ENCODE peak calls at places on chromosomes 12 and 14, in four cellular contexts. Z is heart left ventricle, J is breast epithelium, Q is endothelial cell of umbilical vein. K is an unnamed sample. For H3K4me1, the result is how much of the 10 kb centered on the place peaks cover.

GRCh38 chr14:34496679-34497513 is 34.9 kb upstream of the SPTSSA start:
- DNase-seq in Q (peak), J (peak), Z (peak), K (peak)

GRCh38 chr14:104250175-104250574 is 111.8 kb downstream of the KIF26A start:
- DNase-seq in Q (no peak), J (no peak), Z (no peak), K (no peak)

GRCh38 chr14:97129639-97130038 is 332.5 kb downstream of the VRK1 start:
- DNase-seq in J (no peak), Q (no peak), Z (no peak), K (no peak)

GRCh38 chr14:97411938-97412612 is 614.9 kb downstream of the VRK1 start:
- DNase-seq in Z (no peak), Q (no peak), J (no peak), K (no peak)

GRCh38 chr14:54108481-54109471 is 152.2 kb upstream of the BMP4 start:
- DNase-seq in Q (peak), J (no peak), Z (no peak), K (no peak)

GRCh38 chr14:83779266-83779665 is 1750.7 kb upstream of the FLRT2 start:
- DNase-seq in Z (no peak), Q (peak), J (no peak), K (no peak)

GRCh38 chr12:104886418-104887401 is 71.4 kb downstream of the SLC41A2 start:
- DNase-seq in J (no peak), Q (peak), Z (no peak), K (no peak)

GRCh38 chr14:99756796-99757195 is 36.4 kb upstream of the EML1 start:
- DNase-seq in J (no peak), Q (peak), Z (no peak), K (no peak)

GRCh38 chr14:54676822-54677708 is 110.1 kb downstream of the SAMD4A start:
- DNase-seq in J (no peak), Z (no peak), Q (peak), K (no peak)

GRCh38 chr12:110826592-110827200 is 20.1 kb upstream of the CCDC63 start:
- DNase-seq in Z (peak), Q (peak), J (peak), K (peak)

GRCh38 chr12:102281231-102281630 is 83.6 kb upstream of the PMCH start:
- DNase-seq in J (no peak), Q (peak), Z (no peak), K (no peak)

GRCh38 chr12:50211392-50212070 is 44.4 kb upstream of the CERS5 start:
- DNase-seq in Q (peak), Z (no peak), J (no peak), K (no peak)

GRCh38 chr14:59311723-59312122 is 123.3 kb downstream of the DAAM1 start:
- DNase-seq in Q (no peak), J (no peak), Z (no peak), K (no peak)

GRCh38 chr12:52249041-52249461 is 16.0 kb downstream of the KRT7 start:
- DNase-seq in Z (peak), J (peak), Q (no peak), K (no peak)

GRCh38 chr12:95922231-95922630 is 20.2 kb downstream of the CCDC38 start:
- DNase-seq in Z (no peak), J (no peak), Q (no peak), K (no peak)

GRCh38 chr12:106999444-106999843 is 12.5 kb upstream of the MTERF2 start:
- DNase-seq in Q (no peak), J (no peak), Z (no peak), K (peak)

GRCh38 chr12:49033611-49034286 is 15.2 kb upstream of the PRKAG1 start:
- DNase-seq in J (no peak), Z (no peak), Q (no peak), K (no peak)

GRCh38 chr12:10153271-10154144 is 18.4 kb downstream of the OLR1 start:
- DNase-seq in J (peak), Q (peak), Z (peak), K (peak)

GRCh38 chr12:109706398-109706746 is 7.3 kb upstream of the FAM222A start:
- DNase-seq in Z (no peak), J (no peak), Q (no peak), K (no peak)

GRCh38 chr12:67534671-67535070 is 113.9 kb upstream of the DYRK2 start:
- DNase-seq in Q (no peak), J (no peak), Z (peak), K (no peak)

GRCh38 chr12:120327593-120327992 is at the start of gene PLA2G1B:
- DNase-seq in J (no peak), Z (no peak), Q (no peak), K (no peak)

GRCh38 chr12:120324841-120325417 is 2.6 kb downstream of the PLA2G1B start:
- DNase-seq in Z (no peak), J (no peak), Q (no peak), K (no peak)

GRCh38 chr12:120331390-120331789 is 3.8 kb upstream of the PLA2G1B start:
- DNase-seq in Z (no peak), J (no peak), Q (no peak), K (no peak)

GRCh38 chr12:120332041-120332440 is 4.5 kb upstream of the PLA2G1B start:
- DNase-seq in Q (no peak), J (no peak), Z (no peak), K (no peak)

GRCh38 chr12:120328228-120328627 is 649 bp upstream of the PLA2G1B start:
- DNase-seq in J (no peak), Q (no peak), Z (no peak), K (no peak)
- H3K4me1 ChIP-seq in J (under half), Q (under half), Z (under half), K (under half)

GRCh38 chr12:57516617-57517153 is 3.6 kb downstream of the DDIT3 start:
- DNase-seq in J (no peak), Z (no peak), Q (no peak), K (no peak)

GRCh38 chr12:57518920-57519757 is 1.2 kb downstream of the DDIT3 start:
- DNase-seq in J (no peak), Z (peak), Q (no peak), K (no peak)

GRCh38 chr12:57519758-57520007 is 631 bp downstream of the DDIT3 start:
- DNase-seq in Q (no peak), Z (no peak), J (no peak), K (no peak)

GRCh38 chr12:57517187-57517586 is 3.1 kb downstream of the DDIT3 start:
- DNase-seq in J (no peak), Z (no peak), Q (peak), K (no peak)

DNA sequence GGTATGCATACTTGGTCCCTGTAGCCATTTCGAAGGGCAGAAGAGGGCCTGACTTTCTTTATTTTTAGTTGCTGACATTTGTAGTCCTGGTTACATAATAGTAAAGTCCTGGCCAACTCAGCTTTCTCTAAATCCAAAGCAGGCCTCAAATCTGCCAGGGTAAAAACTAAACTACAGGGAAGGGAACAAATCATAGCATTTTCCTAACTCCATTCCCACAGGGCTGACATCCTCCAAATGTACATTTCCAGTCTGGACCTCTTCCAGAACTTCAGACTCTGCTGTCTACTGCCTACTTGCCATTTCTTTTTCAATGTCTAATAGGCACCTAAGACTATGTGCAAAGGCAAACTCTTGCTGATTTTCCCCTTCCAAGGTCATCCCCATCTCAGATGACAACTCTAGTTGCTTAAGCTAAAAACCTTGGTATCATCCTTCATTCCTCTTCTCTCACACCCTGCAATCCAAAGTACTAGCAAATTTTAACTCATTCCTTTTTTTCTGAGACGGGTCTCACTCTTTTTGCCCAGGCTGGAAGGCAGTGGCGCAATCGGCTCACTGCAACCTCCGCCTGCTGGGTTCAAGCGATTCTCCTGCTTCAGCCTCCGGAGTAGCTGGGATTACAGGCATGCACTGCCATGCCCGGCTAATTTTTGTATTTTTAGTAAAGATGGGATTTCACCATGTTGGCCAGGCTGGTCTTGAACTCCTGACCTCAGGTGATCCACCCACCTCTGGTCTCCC is 2.0 kb downstream of the DDIT3 start:
- DNase-seq in Z (no peak), Q (no peak), J (no peak), K (no peak)
- TF ChIP-seq POLR2A in Z (no peak), Q (no peak), J (no peak), K (no peak)

GRCh38 chr12:16605666-16606116 is 271 bp downstream of the LMO3 start:
- DNase-seq in Q (peak), J (no peak), Z (no peak), K (no peak)

GRCh38 chr12:16606117-16606200 is at the start of gene LMO3:
- DNase-seq in Z (no peak), Q (no peak), J (no peak), K (no peak)

GRCh38 chr12:16606201-16606849 is 363 bp upstream of the LMO3 start:
- DNase-seq in Z (peak), Q (peak), J (no peak), K (no peak)

GRCh38 chr12:16607895-16608294 is 1.9 kb upstream of the LMO3 start:
- DNase-seq in J (no peak), Q (no peak), Z (no peak), K (no peak)

GRCh38 chr12:16606936-16607335 is 974 bp upstream of the LMO3 start:
- DNase-seq in Z (no peak), J (no peak), Q (no peak), K (no peak)
- H3K4me1 ChIP-seq in Z (under half), J (under half), Q (under half), K (under half)

DNA sequence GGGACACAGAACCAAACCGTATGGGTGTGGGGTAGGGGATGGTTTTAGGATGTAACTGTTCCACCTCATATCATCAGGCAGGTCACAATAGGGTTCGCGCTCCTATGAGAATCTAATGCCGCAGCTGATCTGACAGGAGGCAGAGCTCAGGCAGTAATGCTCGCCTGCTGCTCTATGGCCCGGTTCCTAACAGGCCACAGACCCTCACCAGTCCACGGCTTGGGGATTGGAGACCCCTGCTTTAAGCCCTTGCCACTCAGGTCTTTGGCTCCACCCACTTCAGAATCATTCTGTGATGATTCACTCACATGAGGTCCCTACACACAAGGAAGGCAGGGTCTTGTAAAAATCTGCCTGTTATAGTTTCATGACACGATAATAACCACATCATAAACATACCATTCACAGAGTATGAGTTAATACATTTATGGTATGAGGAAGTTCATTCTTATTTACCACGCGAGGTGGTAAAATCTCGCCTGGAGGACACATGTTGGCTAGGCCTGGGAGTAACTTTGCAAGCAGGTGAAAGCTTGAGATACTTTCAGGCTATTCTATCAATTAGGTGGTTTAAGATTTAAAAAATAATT is 29.0 kb upstream of the MAX start:
- DNase-seq in Q (no peak), J (no peak), Z (no peak), K (no peak)
- TF ChIP-seq POLR2A in Q (no peak), J (no peak), Z (no peak), K (no peak)

K was measured in tibial nerve.